ENCODE peak calls at places on chromosomes 13 and 19, in five cellular contexts. Z, Q, J, P and M are unnamed samples.

GRCh38 chr13:72651196-72651595 is 76.2 kb downstream of the MZT1 start:
- DNase-seq in Z (no peak), Q (no peak), J (no peak), P (no peak), M (no peak)

GRCh38 chr19:13784731-13785452 is 10.4 kb upstream of the ZSWIM4 start:
- DNase-seq in Z (no peak), Q (peak), J (peak), P (peak), M (peak)

GRCh38 chr13:51175001-51175400 is 47.2 kb upstream of the FAM124A start:
- DNase-seq in Z (no peak), Q (no peak), J (no peak), P (no peak), M (no peak)

GRCh38 chr13:47917022-47917574 is 84.0 kb downstream of the SUCLA2 start:
- DNase-seq in Z (no peak), Q (no peak), J (no peak), P (no peak), M (no peak)

GRCh38 chr19:41657157-41657556 is 30.3 kb upstream of the CEACAM4 start:
- DNase-seq in Z (no peak), Q (no peak), J (no peak), P (no peak), M (no peak)

GRCh38 chr19:29771708-29772415 is 39.9 kb upstream of the CCNE1 start:
- DNase-seq in Z (peak), Q (no peak), J (no peak), P (peak), M (peak)

GRCh38 chr19:45908956-45909355 is 5.6 kb downstream of the NANOS2 start:
- DNase-seq in Z (no peak), Q (no peak), J (no peak), P (no peak), M (no peak)

GRCh38 chr13:29758591-29759114 is 91.8 kb downstream of the UBL3 start:
- DNase-seq in Z (no peak), Q (no peak), J (no peak), P (no peak), M (no peak)

GRCh38 chr13:65585346-65585745 is 1644.8 kb downstream of the PCDH9 start:
- DNase-seq in Z (no peak), Q (no peak), J (no peak), P (no peak), M (no peak)

GRCh38 chr13:113023217-113023597 is 54.2 kb downstream of the MCF2L start:
- DNase-seq in Z (no peak), Q (no peak), J (no peak), P (peak), M (no peak)

GRCh38 chr13:21176982-21177284 is 475 bp downstream of the MRPL57 start:
- DNase-seq in Z (no peak), Q (no peak), J (no peak), P (no peak), M (peak)
- TF ChIP-seq POLR2A in Z (no peak), Q (no peak), J (no peak), P (no peak), M (no peak)

GRCh38 chr19:1377176-1377964 is 6.3 kb upstream of the NDUFS7 start:
- DNase-seq in Z (no peak), Q (no peak), J (no peak), P (no peak), M (no peak)
- TF ChIP-seq POLR2A in Z (no peak), Q (no peak), J (no peak), P (no peak), M (no peak)

GRCh38 chr13:110719036-110719710 is 5.7 kb downstream of the ING1 start:
- DNase-seq in Z (no peak), Q (no peak), J (no peak), P (no peak), M (no peak)
- TF ChIP-seq POLR2A in Z (no peak), Q (no peak), J (no peak), P (no peak), M (no peak)

GRCh38 chr19:2411709-2412108 is 15.7 kb downstream of the TIMM13 start:
- DNase-seq in Z (no peak), Q (no peak), J (no peak), P (no peak), M (no peak)

GRCh38 chr19:2412449-2412848 is 14.9 kb downstream of the TIMM13 start:
- DNase-seq in Z (no peak), Q (no peak), J (no peak), P (no peak), M (no peak)

GRCh38 chr19:2415281-2415972 is 12.0 kb downstream of the TIMM13 start:
- DNase-seq in Z (no peak), Q (no peak), J (no peak), P (no peak), M (no peak)

GRCh38 chr19:2413159-2413558 is 14.2 kb downstream of the TIMM13 start:
- DNase-seq in Z (no peak), Q (no peak), J (no peak), P (no peak), M (no peak)

GRCh38 chr19:2413629-2414028 is 13.8 kb downstream of the TIMM13 start:
- DNase-seq in Z (no peak), Q (no peak), J (no peak), P (no peak), M (no peak)
- TF ChIP-seq POLR2A in Z (no peak), Q (no peak), J (no peak), P (no peak), M (peak)

GRCh38 chr19:6213696-6214585 is 65.8 kb downstream of the MLLT1 start:
- DNase-seq in Z (no peak), Q (no peak), J (no peak), P (no peak), M (no peak)
- TF ChIP-seq POLR2A in Z (no peak), Q (no peak), J (no peak), P (no peak), M (no peak)

GRCh38 chr19:49929121-49929610 is at the start of the genes ATF5 and NUP62:
- DNase-seq in Z (peak), Q (peak), J (peak), P (peak), M (peak)
- TF ChIP-seq POLR2A in Z (peak), Q (no peak), J (no peak), P (no peak), M (peak)

DNA sequence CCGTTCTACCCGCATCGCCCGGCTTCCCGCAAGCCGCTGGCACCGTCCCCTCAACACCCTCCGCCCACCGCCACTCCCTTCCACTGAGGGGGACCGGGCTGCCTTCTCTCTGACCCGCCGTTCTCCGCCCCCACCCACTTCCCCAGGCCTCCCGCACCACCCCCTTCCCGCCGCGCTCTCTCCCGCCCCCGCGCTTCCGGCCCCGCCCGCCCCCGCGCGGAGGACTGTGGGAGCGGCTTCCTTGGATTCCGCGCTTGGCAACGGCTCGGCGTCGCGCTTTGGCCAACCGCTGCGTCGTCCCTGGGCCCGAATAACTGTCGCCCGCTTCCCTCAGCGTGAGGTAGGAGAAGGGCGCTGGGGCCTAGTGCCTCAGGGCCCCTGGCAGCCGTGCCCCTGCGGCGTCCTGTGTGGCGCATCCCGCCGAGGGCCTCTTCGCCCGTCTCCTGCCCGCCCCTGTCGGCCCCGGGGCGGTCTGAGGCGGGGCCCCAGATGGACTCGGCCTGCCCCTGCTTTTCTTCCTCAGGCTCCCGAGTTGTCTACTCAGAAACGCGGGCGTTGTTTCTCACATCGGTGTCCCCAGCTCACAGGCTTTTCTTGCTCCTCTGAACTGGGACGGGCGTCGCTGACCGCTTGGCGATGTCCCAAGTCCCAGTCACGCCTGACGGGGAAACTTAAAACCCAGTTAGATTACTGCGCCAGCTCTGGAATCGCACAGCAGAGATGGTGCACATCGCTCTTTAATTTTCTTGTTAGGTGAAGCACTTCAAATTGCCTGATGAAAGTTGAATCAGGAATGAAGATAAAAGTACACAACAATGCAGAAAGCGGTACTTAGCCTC is at the start of gene IFT88:
- DNase-seq in Z (peak), Q (peak), J (peak), P (peak), M (peak)
- TF ChIP-seq POLR2A in Z (peak), Q (no peak), J (peak), P (no peak), M (peak)